ENCODE peak calls at places on chromosomes 4 and X, in four cellular contexts. H is breast epithelium, S is transverse colon, Z is SK-N-SH. P is an unnamed sample. For H3K4me1 and H3K36me3, the result is how much of the 10 kb centered on the place peaks cover.

GRCh38 chrX:40090050-40090804 is 7.5 kb downstream of the BCOR start:
- DNase-seq in H (no peak), S (peak), Z (peak), P (no peak)

GRCh38 chr4:62209757-62210156 is 1009.6 kb downstream of the ADGRL3 start:
- DNase-seq in H (no peak), S (no peak), Z (no peak), P (no peak)

GRCh38 chr4:177444911-177445736 is 2.9 kb upstream of the AGA start:
- DNase-seq in H (no peak), S (no peak), Z (no peak), P (no peak)

GRCh38 chr4:92618968-92619367 is 315.2 kb downstream of the GRID2 start:
- DNase-seq in H (no peak), S (no peak), Z (no peak), P (no peak)

GRCh38 chr4:173403051-173403450 is 4.1 kb upstream of the SCRG1 start:
- DNase-seq in H (no peak), S (no peak), Z (no peak), P (no peak)

GRCh38 chr4:5114911-5115310 is 63.6 kb downstream of the STK32B start:
- DNase-seq in H (no peak), S (no peak), Z (no peak), P (no peak)

GRCh38 chr4:147482281-147482680 is 1.4 kb downstream of the EDNRA start:
- DNase-seq in H (no peak), S (no peak), Z (no peak), P (no peak)

GRCh38 chr4:84531689-84532088 is 32.6 kb upstream of the NKX6-1 start:
- DNase-seq in H (no peak), S (no peak), Z (peak), P (no peak)

GRCh38 chr4:154622598-154622997 is 10.1 kb upstream of the FGG start:
- DNase-seq in H (no peak), S (no peak), Z (peak), P (no peak)

GRCh38 chr4:188110741-188111458 is 1.5 kb upstream of the TRIML2 start:
- DNase-seq in H (no peak), S (no peak), Z (no peak), P (no peak)

GRCh38 chr4:98794565-98795205 is 134.2 kb downstream of the EIF4E start:
- DNase-seq in H (no peak), S (no peak), Z (no peak), P (no peak)

GRCh38 chrX:27987862-27988646 is 6.8 kb upstream of the DCAF8L1 start:
- DNase-seq in H (no peak), S (peak), Z (no peak), P (no peak)

GRCh38 chr4:106816501-106816900 is 219.6 kb downstream of the DKK2 start:
- DNase-seq in H (no peak), S (no peak), Z (no peak), P (no peak)

GRCh38 chrX:72026341-72027023 is 105.2 kb downstream of the RTL5 start:
- DNase-seq in H (peak), S (no peak), Z (no peak), P (no peak)

GRCh38 chr4:8870647-8871416 is 807 bp downstream of the HMX1 start:
- DNase-seq in H (no peak), S (no peak), Z (peak), P (no peak)

GRCh38 chr4:53696956-53697685 is 105.8 kb upstream of the LNX1 start:
- DNase-seq in H (no peak), S (no peak), Z (no peak), P (no peak)

GRCh38 chr4:167802463-167803212 is 289.7 kb upstream of the ANXA10 start:
- DNase-seq in H (no peak), S (no peak), Z (no peak), P (no peak)

GRCh38 chrX:71996826-71997225 is 86.2 kb downstream of the NHSL2 start:
- DNase-seq in H (no peak), S (no peak), Z (no peak), P (no peak)

GRCh38 chrX:109818921-109819320 is 85.9 kb upstream of the ACSL4 start:
- DNase-seq in H (no peak), S (no peak), Z (no peak), P (no peak)

GRCh38 chr4:89306486-89307184 is 965 bp downstream of the GPRIN3 start:
- DNase-seq in H (no peak), S (no peak), Z (no peak), P (no peak)

GRCh38 chr4:105088110-105088879 is 58.4 kb upstream of the TET2 start:
- DNase-seq in H (no peak), S (no peak), Z (no peak), P (no peak)

GRCh38 chrX:25523574-25523973 is 507.8 kb upstream of the ARX start:
- DNase-seq in H (no peak), S (no peak), Z (peak), P (no peak)

GRCh38 chr4:182017038-182017437 is 226.2 kb upstream of the TENM3 start:
- DNase-seq in H (no peak), S (no peak), Z (no peak), P (no peak)

GRCh38 chr4:8276358-8277240 is 7.0 kb downstream of the HTRA3 start:
- DNase-seq in H (no peak), S (no peak), Z (no peak), P (no peak)

GRCh38 chrX:148310402-148311200 is 189.8 kb upstream of the AFF2 start:
- DNase-seq in H (no peak), S (no peak), Z (no peak), P (no peak)

GRCh38 chrX:18871161-18871880 is 112.6 kb downstream of the PHKA2 start:
- DNase-seq in H (no peak), S (no peak), Z (no peak), P (no peak)

GRCh38 chrX:129472116-129472515 is 51.2 kb downstream of the SMARCA1 start:
- DNase-seq in H (no peak), S (no peak), Z (no peak), P (no peak)

GRCh38 chrX:103904301-103904700 is 58.1 kb upstream of the TMSB15B start:
- DNase-seq in H (no peak), S (no peak), Z (no peak), P (no peak)

GRCh38 chr4:6937748-6938147 is 28.1 kb downstream of the TBC1D14 start:
- DNase-seq in H (no peak), S (no peak), Z (no peak), P (no peak)
- H3K4me1 ChIP-seq in H (under half), S (under half), Z (under half), P (under half)

GRCh38 chr4:183261953-183262775 is 57.9 kb downstream of the CLDN22 start:
- DNase-seq in H (peak), S (peak), Z (peak), P (peak)

GRCh38 chr4:183264614-183265013 is 55.5 kb downstream of the CLDN22 start:
- DNase-seq in H (no peak), S (no peak), Z (no peak), P (no peak)

GRCh38 chr4:183260491-183261151 is 59.5 kb downstream of the CLDN22 start:
- DNase-seq in H (no peak), S (peak), Z (no peak), P (no peak)

GRCh38 chr4:183266386-183266785 is 53.7 kb downstream of the CLDN22 start:
- DNase-seq in H (no peak), S (no peak), Z (no peak), P (no peak)

GRCh38 chr4:183262776-183263100 is 57.3 kb downstream of the CLDN22 start:
- DNase-seq in H (no peak), S (no peak), Z (no peak), P (no peak)
- TF ChIP-seq POLR2AphosphoS5 in H (no peak), S (no peak), Z (no peak), P (no peak)

DNA sequence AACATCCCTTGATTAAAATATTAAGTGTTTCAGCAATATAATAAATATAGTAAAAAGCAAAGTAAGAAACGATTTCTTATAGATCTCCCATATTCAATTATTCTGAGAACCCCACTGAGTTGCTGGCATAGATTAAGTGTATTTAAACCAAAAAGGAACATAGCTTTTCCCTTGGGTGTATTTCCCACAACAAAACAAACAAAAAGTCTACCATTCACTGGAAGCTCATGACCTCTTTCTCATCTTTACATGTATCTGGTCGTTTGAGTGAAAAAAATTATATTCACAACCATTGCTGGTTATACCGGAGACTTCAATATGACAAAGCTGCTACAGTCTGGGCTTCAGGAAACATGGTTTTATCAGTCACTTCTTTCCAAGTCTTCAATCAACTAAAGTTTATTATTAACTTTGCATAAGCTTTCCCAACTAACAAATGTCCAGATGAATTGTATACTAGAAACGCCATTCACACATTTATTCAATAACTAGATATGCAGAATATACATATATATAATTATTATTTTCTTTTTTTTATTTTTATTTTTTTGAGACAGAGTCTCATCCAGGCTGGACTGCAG is 38.6 kb downstream of the ZNF827 start:
- DNase-seq in H (no peak), S (no peak), Z (no peak), P (no peak)
- H3K36me3 ChIP-seq in H (under half), S (under half), Z (under half), P (under half)

DNA sequence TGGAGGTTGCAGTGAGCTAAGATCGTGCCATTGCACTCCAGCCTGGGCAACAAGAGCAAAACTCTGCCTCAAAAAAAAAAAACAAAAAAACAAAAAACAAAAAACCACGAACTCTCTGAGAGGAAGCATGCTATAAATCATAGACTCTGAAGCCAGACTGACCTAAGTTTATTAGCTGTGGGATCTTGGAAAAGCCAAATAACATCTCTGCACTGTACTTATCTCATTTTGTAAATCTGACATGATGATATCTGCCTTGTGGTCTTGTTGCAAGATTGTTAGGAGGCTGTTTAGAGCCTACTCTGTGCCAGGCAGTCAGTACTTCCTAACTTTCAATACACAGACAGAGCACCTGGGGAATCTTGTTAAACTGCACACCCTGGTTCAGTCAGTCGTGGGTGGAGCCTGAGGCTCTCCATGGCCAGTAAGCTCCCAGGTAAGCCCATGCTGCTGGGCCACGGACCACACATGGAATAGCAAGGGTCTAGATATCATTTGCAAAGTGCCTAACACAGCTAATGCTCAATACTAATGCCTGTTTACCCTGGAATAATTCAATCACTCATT is 107.6 kb upstream of the SMIM10 start:
- DNase-seq in H (no peak), S (no peak), Z (no peak), P (no peak)
- H3K4me1 ChIP-seq in H (under half), S (under half), Z (under half), P (under half)